ENCODE peak calls at places on chromosomes 12 and 14, in seven cellular contexts. S is BJ, X is kidney, T is aorta, K is dorsolateral prefrontal cortex, Y is left ventricle myocardium inferior, E is lower leg skin. C is an unnamed sample.

GRCh38 chr14:70909788-70910614 is 2.7 kb downstream of the PCNX1 start:
- DNase-seq in K (no peak), Y (no peak), E (no peak), X (no peak), T (no peak), S (no peak), C (no peak)

GRCh38 chr12:6769003-6769389 is 2.8 kb downstream of the PTMS start:
- DNase-seq in T (no peak), Y (peak), K (no peak), X (no peak), S (no peak), E (peak), C (peak)

GRCh38 chr12:69254046-69254445 is 14.7 kb downstream of the CPSF6 start:
- DNase-seq in S (no peak), T (no peak), X (no peak), E (no peak), Y (no peak), K (no peak), C (peak)

GRCh38 chr12:121005346-121005815 is 10.9 kb downstream of the C12orf43 start:
- DNase-seq in S (no peak), X (no peak), T (no peak), E (no peak), Y (no peak), K (peak), C (peak)

GRCh38 chr14:60164404-60164716 is 838 bp downstream of the DHRS7 start:
- DNase-seq in E (no peak), X (no peak), T (no peak), S (no peak), K (no peak), Y (no peak), C (no peak)

GRCh38 chr12:59929091-59929490 is 333.3 kb downstream of the SLC16A7 start:
- DNase-seq in E (no peak), T (no peak), Y (no peak), S (peak), X (no peak), K (no peak), C (peak)

GRCh38 chr12:124311292-124312109 is 16.6 kb downstream of the RFLNA start:
- DNase-seq in K (no peak), Y (no peak), X (no peak), S (no peak), T (no peak), E (no peak), C (no peak)

GRCh38 chr14:76918176-76918750 is 92.1 kb downstream of the LRRC74A start:
- DNase-seq in X (peak), S (peak), K (peak), T (peak), Y (peak), E (peak), C (peak)

GRCh38 chr14:38883127-38883526 is 219.9 kb downstream of the SEC23A start:
- DNase-seq in E (no peak), Y (no peak), X (no peak), T (no peak), S (no peak), K (no peak), C (no peak)

GRCh38 chr12:69583203-69583602 is 2.1 kb upstream of the CCT2 start:
- DNase-seq in Y (no peak), S (no peak), T (no peak), X (no peak), K (no peak), E (no peak), C (peak)

GRCh38 chr12:99619389-99620158 is 28.0 kb upstream of the GARIN6 start:
- DNase-seq in T (no peak), K (no peak), X (no peak), Y (no peak), E (no peak), S (no peak), C (no peak)

GRCh38 chr12:118330421-118331018 is 42.2 kb downstream of the TAOK3 start:
- DNase-seq in E (no peak), T (no peak), X (no peak), Y (no peak), S (peak), K (no peak), C (peak)
- H3K4me3 ChIP-seq in E (no peak), T (no peak), X (no peak), Y (no peak), S (no peak), K (no peak), C (no peak)

GRCh38 chr14:46487582-46488350 is 163.8 kb downstream of the RPL10L start:
- DNase-seq in K (no peak), E (no peak), S (no peak), X (no peak), T (no peak), Y (no peak), C (no peak)

GRCh38 chr14:46488374-46488773 is 163.2 kb downstream of the RPL10L start:
- DNase-seq in K (no peak), E (no peak), T (no peak), S (no peak), Y (no peak), X (no peak), C (no peak)

GRCh38 chr14:46490150-46490769 is 161.3 kb downstream of the RPL10L start:
- DNase-seq in S (no peak), Y (no peak), X (no peak), T (no peak), K (no peak), E (no peak), C (no peak)
- H3K4me3 ChIP-seq in S (no peak), Y (no peak), X (no peak), T (no peak), K (no peak), E (no peak), C (no peak)

DNA sequence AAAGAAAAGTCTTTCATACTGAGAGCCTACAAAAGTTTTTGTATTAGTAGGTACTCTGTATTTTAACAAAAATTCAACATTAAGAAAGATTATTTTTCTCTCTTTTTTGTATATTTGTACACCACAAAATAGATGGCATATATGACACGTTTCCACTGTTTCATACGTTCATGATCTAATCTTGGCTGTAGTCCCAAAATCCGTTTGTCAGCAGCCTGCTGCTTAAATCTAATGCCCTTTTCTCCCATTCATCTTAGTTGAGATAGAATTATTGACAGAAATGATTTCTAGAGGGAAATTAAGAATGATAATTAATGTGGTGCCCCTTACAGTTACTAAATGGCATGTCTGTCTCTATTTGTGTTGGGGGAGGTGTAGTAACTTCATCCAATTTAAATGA is 140.7 kb upstream of the NOVA1 start:
- DNase-seq in T (no peak), E (no peak), Y (no peak), K (no peak), S (no peak), X (no peak), C (peak)
- H3K4me3 ChIP-seq in T (no peak), E (no peak), Y (no peak), K (no peak), S (no peak), X (no peak), C (no peak)

DNA sequence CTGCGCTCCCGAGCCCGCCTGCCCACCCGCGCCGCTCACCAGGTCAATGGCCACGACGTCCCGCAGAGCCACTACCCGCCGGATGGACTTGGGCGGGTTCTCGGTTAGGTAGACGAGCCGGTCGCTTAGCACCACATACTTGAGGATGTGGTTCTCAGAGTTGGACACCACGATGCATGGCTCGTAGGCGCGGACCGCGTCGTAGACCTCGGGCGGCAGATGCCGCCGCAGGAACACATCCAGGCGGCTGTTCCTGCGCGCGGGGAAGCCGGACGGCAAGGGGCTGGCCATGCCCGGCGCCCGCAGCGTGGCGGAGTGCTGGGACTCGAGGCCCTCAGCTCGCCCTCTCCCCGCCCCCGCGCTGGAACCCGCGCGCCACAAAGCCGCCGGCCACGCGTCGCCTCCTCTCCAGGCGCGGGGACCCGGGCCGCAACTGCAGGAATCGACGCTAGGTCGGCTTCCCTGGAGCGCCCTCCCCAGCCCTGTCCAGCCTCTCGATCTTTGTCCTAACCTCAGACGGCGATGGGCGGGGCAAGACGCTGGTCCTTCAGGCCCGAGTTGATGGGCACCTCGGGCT is at the start of gene C12orf56:
- DNase-seq in X (peak), S (no peak), Y (no peak), T (no peak), E (no peak), K (no peak), C (peak)
- H3K4me3 ChIP-seq in X (no peak), S (peak), Y (peak), T (peak), E (peak), K (peak), C (peak)

DNA sequence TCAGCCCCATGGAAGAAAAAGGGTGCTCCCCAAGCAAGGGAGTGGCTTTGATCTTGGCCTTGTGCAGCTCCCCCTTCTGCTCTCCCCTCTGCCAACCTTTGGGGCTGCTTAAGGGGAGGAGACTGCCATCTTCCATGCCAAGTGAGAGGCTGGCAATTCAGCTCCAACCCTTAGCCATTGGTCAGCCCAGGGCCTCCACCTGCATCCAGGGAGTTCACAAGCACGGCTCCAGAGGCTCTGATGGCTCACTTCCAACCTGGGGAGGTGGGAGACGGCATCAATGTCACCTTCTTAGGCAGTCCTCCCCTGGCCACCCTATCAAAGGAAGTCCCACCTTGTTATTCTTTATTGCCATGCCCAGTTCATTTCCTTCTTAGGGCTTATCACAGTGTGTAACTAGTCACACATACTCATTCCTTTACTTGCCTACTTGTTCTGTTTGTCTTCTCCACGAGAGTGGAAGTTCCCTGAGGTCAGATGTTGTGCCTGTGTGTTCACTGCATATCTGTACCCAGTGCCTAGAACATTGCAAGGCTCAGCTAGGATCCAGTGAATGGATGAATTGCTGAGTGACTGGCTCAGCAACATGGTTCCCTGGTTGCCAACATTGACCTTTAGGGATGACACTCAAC is 5.0 kb downstream of the HDAC7 start:
- DNase-seq in X (peak), S (no peak), K (no peak), Y (no peak), T (peak), E (no peak), C (no peak)
- H3K4me3 ChIP-seq in X (no peak), S (no peak), K (no peak), Y (peak), T (no peak), E (no peak), C (no peak)